ENCODE peak calls at places on chromosomes 7 and 10, in four cellular contexts. M, I, T and D are unnamed samples.

GRCh38 chr7:151079199-151079910 is 1.3 kb downstream of the FASTK start:
- DNase-seq in M (peak), I (no peak), T (no peak), D (no peak)

GRCh38 chr10:106082865-106083264 is 1081.6 kb downstream of the SORCS1 start:
- DNase-seq in M (no peak), I (no peak), T (no peak), D (peak)

GRCh38 chr7:557556-557877 is 37.9 kb upstream of the PDGFA start:
- DNase-seq in M (no peak), I (no peak), T (no peak), D (no peak)

GRCh38 chr7:44377134-44377463 is 51.7 kb upstream of the CAMK2B start:
- DNase-seq in M (no peak), I (no peak), T (no peak), D (no peak)

GRCh38 chr10:5565671-5566581 is 41.2 kb downstream of the CALML3 start:
- DNase-seq in M (peak), I (no peak), T (no peak), D (peak)

GRCh38 chr10:3987142-3987974 is 202.3 kb upstream of the KLF6 start:
- DNase-seq in M (no peak), I (no peak), T (no peak), D (no peak)

GRCh38 chr10:84540617-84541288 is 212.4 kb downstream of the CCSER2 start:
- DNase-seq in M (peak), I (peak), T (peak), D (peak)

GRCh38 chr10:132507467-132507955 is 30.1 kb upstream of the INPP5A start:
- DNase-seq in M (no peak), I (no peak), T (no peak), D (no peak)

GRCh38 chr10:22356324-22356873 is 11.1 kb downstream of the SPAG6 start:
- DNase-seq in M (no peak), I (no peak), T (no peak), D (no peak)

GRCh38 chr10:124117511-124117785 is 24.1 kb upstream of the CHST15 start:
- DNase-seq in M (no peak), I (no peak), T (no peak), D (no peak)

GRCh38 chr10:132139526-132139925 is 47.2 kb upstream of the DPYSL4 start:
- DNase-seq in M (peak), I (no peak), T (no peak), D (no peak)

GRCh38 chr7:99525713-99526440 is 21.4 kb downstream of the ZKSCAN5 start:
- DNase-seq in M (no peak), I (no peak), T (peak), D (peak)

GRCh38 chr7:30789334-30789711 is 18.1 kb downstream of the MINDY4 start:
- DNase-seq in M (no peak), I (no peak), T (peak), D (peak)

GRCh38 chr10:48769706-48770105 is 85.0 kb downstream of the WDFY4 start:
- DNase-seq in M (no peak), I (no peak), T (no peak), D (no peak)

GRCh38 chr10:102997998-102998397 is 79.9 kb downstream of the CNNM2 start:
- DNase-seq in M (no peak), I (no peak), T (no peak), D (no peak)

GRCh38 chr7:132393789-132394261 is 182.4 kb downstream of the PLXNA4 start:
- DNase-seq in M (peak), I (no peak), T (peak), D (no peak)

GRCh38 chr7:75617634-75618234 is 121.0 kb downstream of the HIP1 start:
- DNase-seq in M (peak), I (no peak), T (no peak), D (peak)

GRCh38 chr7:68041559-68041958 is 1044.9 kb downstream of the TYW1 start:
- DNase-seq in M (no peak), I (no peak), T (no peak), D (no peak)

DNA sequence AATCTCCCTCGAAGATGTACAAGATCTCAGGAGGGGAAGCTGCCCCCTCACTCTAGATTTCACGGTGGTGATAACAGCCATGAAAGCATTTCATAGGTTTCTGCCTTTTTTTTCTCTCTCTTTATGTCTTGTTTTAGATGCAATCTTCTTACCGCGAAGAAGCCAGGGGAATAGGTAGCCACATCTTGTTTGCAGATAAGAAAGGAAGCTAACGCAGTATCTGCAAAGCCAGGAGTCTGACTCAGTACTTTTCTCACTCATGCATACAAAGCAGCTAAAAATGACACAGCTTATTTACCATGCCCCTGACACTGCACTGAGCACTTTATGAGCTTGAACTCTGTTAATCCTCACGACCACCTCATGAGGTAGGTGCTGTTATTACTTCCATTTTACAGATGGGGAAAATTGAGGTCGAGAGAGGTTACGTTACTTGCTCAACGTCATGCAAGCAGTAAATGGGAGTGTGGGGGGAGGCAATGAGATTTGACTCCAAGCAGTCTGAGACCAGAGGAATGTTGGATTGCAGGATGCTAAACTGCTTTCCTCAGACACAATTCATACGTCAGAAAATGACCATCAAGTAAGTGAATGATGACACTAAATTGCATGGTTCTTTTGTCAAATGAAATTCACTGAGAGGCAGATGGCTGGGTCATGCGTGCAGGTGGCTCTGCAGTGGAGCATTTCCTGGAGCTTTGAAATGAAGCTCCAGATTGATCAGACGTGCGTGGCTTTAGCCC is 3.2 kb downstream of the MAP3K8 start:
- DNase-seq in M (no peak), I (peak), T (peak), D (peak)
- H3K4me3 ChIP-seq in M (peak), I (peak), T (peak), D (peak)

DNA sequence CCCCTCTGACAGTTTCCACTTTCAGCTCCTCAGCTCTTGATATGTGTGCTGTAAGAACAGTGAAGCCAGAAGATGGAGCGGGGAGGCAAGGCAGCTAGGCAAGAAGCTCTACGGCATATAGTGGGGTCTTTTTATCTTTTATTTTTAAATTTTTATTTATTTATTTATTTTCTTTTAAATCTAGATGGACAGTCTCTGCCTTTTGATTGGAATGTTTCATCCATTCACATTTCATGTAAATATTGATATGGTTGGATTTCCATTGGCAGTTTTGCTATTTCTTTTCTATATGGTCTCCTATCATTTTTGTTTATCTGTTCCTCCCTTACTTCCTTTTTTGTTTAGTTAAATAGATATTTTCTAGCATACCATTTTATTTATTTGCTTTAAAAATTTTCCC is 183.7 kb downstream of the TMEM178B start:
- DNase-seq in M (no peak), I (no peak), T (no peak), D (no peak)
- TF ChIP-seq CTCF in M (no peak), I (no peak), T (no peak), D (no peak)

GRCh38 chr7:26153246-26153822 is 1.3 kb downstream of the NFE2L3 start:
- DNase-seq in M (no peak), I (no peak), T (peak), D (no peak)
- H3K4me3 ChIP-seq in M (peak), I (peak), T (no peak), D (peak)

GRCh38 chr10:88318803-88319202 is 264.3 kb downstream of the RNLS start:
- DNase-seq in M (no peak), I (no peak), T (peak), D (no peak)
- TF ChIP-seq CTCF in M (peak), I (peak), T (peak), D (peak)